ENCODE peak calls at places on chromosomes 16 and 17, in seven cellular contexts. Y is A549, U is hepatocyte, J is foreskin fibroblast, G is cardiac fibroblast, N is upper lobe of right lung, F is NB4. V is an unnamed sample.

GRCh38 chr16:56689171-56689570 is 6.9 kb downstream of the MT1X start:
- DNase-seq in N (no peak), F (no peak), U (no peak), J (no peak), Y (peak; percentile 23), G (no peak), V (no peak)

GRCh38 chr16:50025544-50025931 is 513 bp downstream of the CNEP1R1 start:
- DNase-seq in J (no peak), U (peak; percentile 38), N (no peak), G (peak; percentile 13), Y (no peak), F (peak; percentile 52), V (peak; percentile 5)

GRCh38 chr16:11543676-11544393 is 42.9 kb downstream of the LITAF start:
- DNase-seq in G (no peak), U (no peak), J (no peak), Y (no peak), N (no peak), F (no peak), V (no peak)

GRCh38 chr17:46901291-46901690 is 21.7 kb upstream of the GOSR2 start:
- DNase-seq in Y (no peak), G (no peak), F (no peak), J (no peak), U (no peak), N (peak; percentile 33), V (no peak)

GRCh38 chr17:46198233-46198632 is 5.0 kb upstream of the KANSL1 start:
- DNase-seq in F (no peak), J (no peak), U (no peak), Y (no peak), G (no peak), N (no peak), V (no peak)

GRCh38 chr16:35750701-35751104 is 2291.3 kb downstream of the TP53TG3F start:
- DNase-seq in N (no peak), G (no peak), J (no peak), Y (no peak), F (no peak), U (no peak), V (no peak)

GRCh38 chr16:67547423-67548264 is 14.7 kb upstream of the CTCF start:
- DNase-seq in J (no peak), G (no peak), U (no peak), N (peak; percentile 61), Y (no peak), F (no peak), V (no peak)

GRCh38 chr17:82830249-82830661 is 9.6 kb downstream of the ZNF750 start:
- DNase-seq in J (no peak), F (no peak), N (no peak), G (peak; percentile 72), Y (no peak), U (no peak), V (no peak)

GRCh38 chr17:80724723-80725388 is 180.2 kb downstream of the RPTOR start:
- DNase-seq in Y (peak; percentile 33), J (peak; percentile 84), F (no peak), G (peak; percentile 78), U (peak; percentile 45), N (no peak), V (peak; percentile 49)

GRCh38 chr16:53636978-53637377 is 66.7 kb downstream of the RPGRIP1L start:
- DNase-seq in U (no peak), F (no peak), J (no peak), N (no peak), G (no peak), Y (no peak), V (no peak)

GRCh38 chr16:78448658-78449327 is 349.3 kb downstream of the WWOX start:
- DNase-seq in N (no peak), J (no peak), Y (no peak), F (no peak), G (no peak), U (no peak), V (no peak)

GRCh38 chr17:83062818-83063671 is 16.4 kb upstream of the METRNL start:
- DNase-seq in N (peak; percentile 57), Y (no peak), U (no peak), J (no peak), G (no peak), F (no peak), V (no peak)

GRCh38 chr17:63774141-63774981 is at the start of gene DDX42:
- DNase-seq in F (no peak), Y (peak; percentile 77), U (peak; percentile 80), J (peak; percentile 38), G (peak; percentile 69), N (peak; percentile 94), V (peak; percentile 22)

GRCh38 chr17:77439382-77440013 is 298.7 kb downstream of the SEC14L1 start:
- DNase-seq in J (peak; percentile 49), F (peak; percentile 33), U (peak; percentile 68), N (no peak), Y (no peak), G (no peak), V (no peak)

GRCh38 chr17:2151634-2152033 is 96.7 kb downstream of the HIC1 start:
- DNase-seq in F (no peak), Y (no peak), J (no peak), G (no peak), U (no peak), N (no peak), V (no peak)

GRCh38 chr17:50155115-50155819 is 4.8 kb upstream of the PPP1R9B start:
- DNase-seq in U (peak; percentile 60), J (peak; percentile 42), N (no peak), G (peak; percentile 87), F (peak; percentile 42), Y (no peak), V (no peak)

GRCh38 chr17:61822326-61823285 is 40.7 kb downstream of the BRIP1 start:
- DNase-seq in U (no peak), N (no peak), Y (no peak), G (no peak), J (no peak), F (no peak), V (no peak)

GRCh38 chr16:57314161-57314785 is 29.8 kb upstream of the PLLP start:
- DNase-seq in G (no peak), U (no peak), J (no peak), Y (no peak), N (no peak), F (no peak), V (no peak)

GRCh38 chr16:68351991-68352431 is 41.2 kb downstream of the PRMT7 start:
- DNase-seq in J (no peak), N (no peak), F (no peak), Y (no peak), U (peak; percentile 85), G (no peak), V (no peak)

GRCh38 chr17:34601431-34601830 is 22.0 kb downstream of the TMEM132E start:
- DNase-seq in F (no peak), N (no peak), J (no peak), G (no peak), U (no peak), Y (no peak), V (no peak)

GRCh38 chr16:20898938-20899502 is 1.1 kb downstream of the DCUN1D3 start:
- DNase-seq in J (peak; percentile 55), U (peak; percentile 31), G (peak; percentile 84), F (no peak), N (no peak), Y (no peak), V (peak; percentile 37)

GRCh38 chr16:73560497-73560896 is 512.6 kb upstream of the ZFHX3 start:
- DNase-seq in J (no peak), F (no peak), N (no peak), U (no peak), Y (no peak), G (no peak), V (no peak)

GRCh38 chr16:4472880-4473279 is 1.5 kb downstream of the NMRAL1 start:
- DNase-seq in J (no peak), Y (no peak), G (no peak), N (no peak), F (no peak), U (no peak), V (no peak)

GRCh38 chr16:47377156-47377555 is 83.7 kb downstream of the ITFG1 start:
- DNase-seq in F (no peak), N (no peak), U (no peak), J (no peak), G (no peak), Y (peak; percentile 18), V (no peak)

GRCh38 chr17:77383613-77384608 is 243.1 kb downstream of the SEC14L1 start:
- DNase-seq in Y (no peak), F (no peak), G (no peak), N (no peak), J (no peak), U (no peak), V (no peak)

GRCh38 chr16:74775255-74775654 is 635 bp upstream of the FA2H start:
- DNase-seq in F (no peak), U (no peak), J (no peak), N (no peak), Y (no peak), G (no peak), V (no peak)
- H3K4me3 ChIP-seq in F (no peak overlapping the region), U (peak overlapping the region; percentile 11), J (no peak overlapping the region), N (peak overlapping the region; percentile 49), Y (peak overlapping the region; percentile 87), G (no peak overlapping the region), V (no peak overlapping the region)

DNA sequence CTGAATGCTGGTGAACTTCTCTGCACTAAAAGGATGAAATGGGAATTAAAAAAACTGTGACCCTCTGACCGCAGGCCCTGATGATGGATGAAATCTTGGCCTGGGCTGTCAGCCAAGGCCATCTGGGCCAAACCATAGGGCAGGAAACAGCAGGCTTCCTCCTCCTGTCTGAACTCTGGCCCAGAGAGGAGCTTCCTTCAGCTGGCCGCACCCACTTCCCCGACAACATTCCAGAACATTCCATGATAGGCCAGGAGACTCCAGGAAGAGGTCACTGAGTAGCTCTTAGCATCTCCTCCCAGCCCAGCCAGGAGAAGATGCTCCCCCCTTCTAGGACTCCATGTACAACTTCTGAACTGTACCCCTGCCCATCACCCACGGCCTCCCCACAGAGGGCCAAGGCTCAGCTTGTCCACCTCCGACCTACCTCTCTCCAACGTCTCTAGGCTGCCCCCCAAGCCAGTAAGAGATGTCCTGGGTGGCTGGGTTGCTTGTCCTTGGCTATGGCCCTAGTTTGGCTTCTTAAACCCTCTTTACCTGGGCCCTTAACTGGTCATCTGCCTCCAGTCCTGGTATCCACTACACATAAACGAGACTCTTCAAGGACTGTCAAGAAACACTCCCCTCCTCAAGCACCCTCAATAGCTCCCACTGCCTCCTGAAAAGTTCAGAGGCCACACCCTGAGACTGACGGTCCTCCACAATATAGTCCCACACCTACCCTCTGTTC is 1.7 kb downstream of the RPH3AL start:
- DNase-seq in J (peak; percentile 20), Y (peak; percentile 96), U (peak; percentile 69), N (peak; percentile 82), G (peak; percentile 84), F (no peak), V (no peak)
- TF ChIP-seq CTCF in J (no peak), Y (no peak), U (no peak), N (no peak), G (no peak), F (no peak), V (no peak)

GRCh38 chr16:25693621-25694020 is 1.9 kb downstream of the HS3ST4 start:
- DNase-seq in F (no peak), Y (no peak), N (no peak), J (no peak), G (no peak), U (no peak), V (no peak)
- H3K4me3 ChIP-seq in F (no peak overlapping the region), Y (no peak overlapping the region), N (no peak overlapping the region), J (no peak overlapping the region), G (no peak overlapping the region), U (no peak overlapping the region), V (no peak overlapping the region)

DNA sequence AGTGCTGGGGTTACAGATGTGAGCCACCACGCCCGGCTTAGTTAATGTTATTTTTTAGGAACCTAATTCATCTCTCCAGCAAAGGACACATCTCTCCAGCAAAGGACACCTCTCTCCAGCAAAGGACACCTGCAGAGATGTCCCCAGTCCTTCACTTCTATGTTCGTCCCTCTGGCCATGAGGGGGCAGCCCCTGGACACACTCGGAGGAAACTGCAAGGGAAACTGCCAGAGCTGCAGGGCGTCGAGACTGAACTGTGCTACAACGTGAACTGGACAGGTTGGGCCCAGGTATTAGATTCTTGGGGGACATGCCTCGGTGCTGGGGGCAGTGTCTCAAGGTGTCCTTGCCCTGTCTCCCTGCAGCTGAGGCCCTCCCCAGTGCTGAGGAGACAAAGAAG is 4.7 kb downstream of the PFAS start:
- DNase-seq in F (no peak), G (peak; percentile 30), U (peak; percentile 33), Y (peak; percentile 62), N (no peak), J (no peak), V (no peak)
- TF ChIP-seq CTCF in F (no peak), G (peak; percentile 32), U (peak; percentile 16), Y (peak; percentile 48), N (no peak), J (no peak), V (no peak)

V was measured in astrocyte of the cerebellum.